ENCODE peak calls at places on chromosomes 16 and 17, in four cellular contexts. A is H9, C is IMR-90, F is H1. I is an unnamed sample.

GRCh38 chr16:84568066-84568465 is 49.8 kb downstream of the COTL1 start:
- DNase-seq in A (no peak), C (no peak), F (no peak), I (no peak)

GRCh38 chr16:27721548-27722265 is 171.8 kb downstream of the KATNIP start:
- DNase-seq in A (no peak), C (peak), F (no peak), I (no peak)

GRCh38 chr16:19785512-19786130 is 67.5 kb downstream of the IQCK start:
- DNase-seq in A (no peak), C (no peak), F (no peak), I (no peak)

GRCh38 chr17:70158581-70158980 is 10.8 kb upstream of the KCNJ2 start:
- DNase-seq in A (no peak), C (no peak), F (no peak), I (no peak)

GRCh38 chr16:50021509-50021908 is 3.5 kb upstream of the CNEP1R1 start:
- DNase-seq in A (peak), C (no peak), F (no peak), I (peak)

GRCh38 chr17:77375917-77376651 is 235.3 kb downstream of the SEC14L1 start:
- DNase-seq in A (peak), C (peak), F (no peak), I (peak)

GRCh38 chr16:4894276-4895150 is 42.4 kb downstream of the PPL start:
- DNase-seq in A (peak), C (no peak), F (no peak), I (peak)

GRCh38 chr17:64625541-64625940 is 36.6 kb downstream of the SMURF2 start:
- DNase-seq in A (no peak), C (no peak), F (no peak), I (no peak)

GRCh38 chr17:42183741-42184711 is 1.2 kb downstream of the HCRT start:
- DNase-seq in A (peak), C (peak), F (no peak), I (peak)

GRCh38 chr16:84013787-84014569 is 28.6 kb downstream of the SLC38A8 start:
- DNase-seq in A (peak), C (peak), F (peak), I (peak)

GRCh38 chr17:930258-930657 is 49.3 kb downstream of the NXN start:
- DNase-seq in A (no peak), C (no peak), F (no peak), I (no peak)

GRCh38 chr17:61750656-61751055 is 112.7 kb downstream of the BRIP1 start:
- DNase-seq in A (no peak), C (no peak), F (no peak), I (no peak)

GRCh38 chr17:37446027-37446426 is 39.3 kb downstream of the TADA2A start:
- DNase-seq in A (no peak), C (no peak), F (no peak), I (peak)

GRCh38 chr17:20955437-20956323 is 87.1 kb downstream of the USP22 start:
- DNase-seq in A (no peak), C (peak), F (no peak), I (no peak)

GRCh38 chr17:77449908-77450741 is 309.4 kb downstream of the SEC14L1 start:
- DNase-seq in A (peak), C (peak), F (no peak), I (peak)

GRCh38 chr17:47220531-47220999 is 11.4 kb downstream of the MYL4 start:
- DNase-seq in A (no peak), C (no peak), F (no peak), I (no peak)

GRCh38 chr16:27386674-27387073 is 15.3 kb upstream of the IL21R start:
- DNase-seq in A (no peak), C (no peak), F (no peak), I (no peak)

GRCh38 chr16:85383836-85384825 is 229.0 kb upstream of the GSE1 start:
- DNase-seq in A (no peak), C (no peak), F (no peak), I (no peak)

GRCh38 chr16:71945616-71946015 is 50.3 kb downstream of the IST1 start:
- DNase-seq in A (no peak), C (no peak), F (no peak), I (no peak)

GRCh38 chr17:66967867-66968543 is 3.5 kb downstream of the CACNG4 start:
- DNase-seq in A (no peak), C (no peak), F (no peak), I (no peak)

GRCh38 chr16:65410801-65411200 is 288.9 kb upstream of the CDH11 start:
- DNase-seq in A (no peak), C (peak), F (no peak), I (no peak)

GRCh38 chr17:396788-397187 is 44.2 kb upstream of the RPH3AL start:
- DNase-seq in A (no peak), C (no peak), F (no peak), I (no peak)

GRCh38 chr17:76635659-76636360 is 7.7 kb downstream of the ST6GALNAC1 start:
- DNase-seq in A (no peak), C (peak), F (no peak), I (no peak)

GRCh38 chr17:81160306-81160705 is 5.0 kb upstream of the PVALEF start:
- DNase-seq in A (no peak), C (no peak), F (no peak), I (no peak)

GRCh38 chr17:55735784-55736405 is 13.2 kb upstream of the TMEM100 start:
- DNase-seq in A (no peak), C (peak), F (no peak), I (peak)

GRCh38 chr17:40607641-40608040 is 40.0 kb downstream of the SMARCE1 start:
- DNase-seq in A (no peak), C (no peak), F (no peak), I (no peak)

GRCh38 chr16:4266372-4266771 is 6.5 kb downstream of the TFAP4 start:
- DNase-seq in A (peak), C (no peak), F (no peak), I (peak)

GRCh38 chr17:28405632-28406477 is at the start of gene SLC46A1:
- DNase-seq in A (peak), C (no peak), F (no peak), I (peak)

GRCh38 chr17:15380447-15380846 is 39.0 kb upstream of the TEKT3 start:
- DNase-seq in A (no peak), C (no peak), F (no peak), I (no peak)

GRCh38 chr16:22370038-22370541 is 4.3 kb downstream of the CDR2 start:
- DNase-seq in A (no peak), C (peak), F (no peak), I (no peak)

GRCh38 chr16:51756447-51757123 is 605.5 kb upstream of the SALL1 start:
- DNase-seq in A (no peak), C (no peak), F (no peak), I (no peak)

GRCh38 chr16:72493681-72494415 is 321.9 kb upstream of the PMFBP1 start:
- DNase-seq in A (no peak), C (peak), F (no peak), I (no peak)

GRCh38 chr16:4915226-4915761 is 21.7 kb downstream of the PPL start:
- DNase-seq in A (no peak), C (peak), F (no peak), I (no peak)

GRCh38 chr17:3988297-3989120 is 24.3 kb upstream of the ATP2A3 start:
- DNase-seq in A (peak), C (peak), F (no peak), I (no peak)

GRCh38 chr16:81035975-81036750 is 521 bp downstream of the ATMIN start:
- DNase-seq in A (peak), C (peak), F (no peak), I (peak)

GRCh38 chr17:6556121-6557039 is at the start of gene PITPNM3:
- DNase-seq in A (no peak), C (no peak), F (no peak), I (no peak)

GRCh38 chr17:11986939-11987329 is 10.3 kb downstream of the ZNF18 start:
- DNase-seq in A (no peak), C (peak), F (no peak), I (peak)

GRCh38 chr16:17423195-17423594 is 47.6 kb downstream of the XYLT1 start:
- DNase-seq in A (peak), C (no peak), F (peak), I (peak)

GRCh38 chr16:17424771-17425170 is 46.0 kb downstream of the XYLT1 start:
- DNase-seq in A (no peak), C (no peak), F (no peak), I (no peak)

GRCh38 chr16:17417740-17418139 is 53.0 kb downstream of the XYLT1 start:
- DNase-seq in A (no peak), C (no peak), F (no peak), I (no peak)

GRCh38 chr16:17419266-17419665 is 51.5 kb downstream of the XYLT1 start:
- DNase-seq in A (no peak), C (no peak), F (no peak), I (no peak)

GRCh38 chr16:17420821-17421220 is 49.9 kb downstream of the XYLT1 start:
- DNase-seq in A (no peak), C (peak), F (no peak), I (no peak)
- H4K5ac ChIP-seq in A (no peak), C (no peak), F (no peak), I (no peak)

GRCh38 chr16:57866529-57866918 is 64.2 kb upstream of the KIFC3 start:
- DNase-seq in A (no peak), C (no peak), F (no peak), I (no peak)
- H4K5ac ChIP-seq in A (no peak), C (no peak), F (no peak), I (no peak)

GRCh38 chr16:14634389-14634725 is 1.6 kb downstream of the BFAR start:
- DNase-seq in A (no peak), C (no peak), F (no peak), I (no peak)
- H4K5ac ChIP-seq in A (no peak), C (no peak), F (no peak), I (no peak)

DNA sequence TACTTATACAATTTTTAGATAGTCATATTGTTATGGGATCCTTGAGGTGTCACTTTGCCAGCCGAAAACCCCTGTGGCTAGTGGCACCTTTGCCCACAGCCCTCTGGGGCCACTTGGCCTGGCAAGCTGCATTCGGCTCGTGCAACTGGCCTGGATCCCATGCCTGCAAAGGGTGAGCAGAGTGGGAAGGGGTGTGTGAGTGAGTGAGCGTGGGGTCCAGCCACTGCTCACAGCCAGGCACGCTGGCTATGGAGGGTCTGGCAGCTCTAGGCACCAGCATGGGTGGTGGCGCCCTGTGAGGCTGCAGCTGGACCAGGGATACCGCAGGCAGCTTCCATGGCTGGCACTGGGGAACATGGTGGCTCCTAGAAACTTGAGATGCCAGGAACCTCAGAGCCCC is 49.0 kb downstream of the ESRP2 start:
- DNase-seq in A (no peak), C (no peak), F (no peak), I (no peak)
- H4K5ac ChIP-seq in A (no peak), C (no peak), F (no peak), I (no peak)

GRCh38 chr17:19317359-19318095 is 45.0 kb downstream of the B9D1 start:
- DNase-seq in A (peak), C (peak), F (peak), I (peak)
- H4K5ac ChIP-seq in A (no peak), C (no peak), F (no peak), I (no peak)

GRCh38 chr17:32693135-32693897 is 183.6 kb downstream of the MYO1D start:
- DNase-seq in A (no peak), C (no peak), F (no peak), I (no peak)

GRCh38 chr17:32697728-32698625 is 178.9 kb downstream of the MYO1D start:
- DNase-seq in A (no peak), C (no peak), F (no peak), I (no peak)

GRCh38 chr17:32695864-32696263 is 181.1 kb downstream of the MYO1D start:
- DNase-seq in A (no peak), C (no peak), F (no peak), I (no peak)

GRCh38 chr17:32699247-32699646 is 177.7 kb downstream of the MYO1D start:
- DNase-seq in A (no peak), C (no peak), F (no peak), I (no peak)

DNA sequence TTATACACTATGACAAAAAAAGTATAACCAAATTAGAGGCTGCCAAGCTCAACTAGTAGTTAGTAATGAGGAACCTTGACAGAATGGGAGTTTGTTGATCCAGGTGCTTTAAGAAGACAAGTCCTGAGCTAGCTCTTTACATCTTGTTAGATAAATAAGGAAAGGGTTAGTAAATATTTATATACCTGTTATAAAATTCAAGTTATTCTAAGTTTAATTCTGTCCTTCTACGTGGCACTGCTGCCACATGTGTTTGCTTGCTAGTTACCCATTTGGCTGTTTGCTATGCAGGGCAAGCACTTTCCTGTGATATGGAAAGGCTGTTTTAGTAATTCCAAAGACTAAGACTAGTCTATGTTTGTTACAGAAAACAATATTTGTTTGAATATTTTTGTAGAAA is 180.5 kb downstream of the MYO1D start:
- DNase-seq in A (no peak), C (no peak), F (no peak), I (no peak)
- H4K5ac ChIP-seq in A (no peak), C (no peak), F (no peak), I (no peak)

GRCh38 chr17:38703742-38704644 is 1.1 kb upstream of the MLLT6 start:
- DNase-seq in A (peak), C (no peak), F (peak), I (peak)
- H4K5ac ChIP-seq in A (no peak), C (peak), F (no peak), I (no peak)

GRCh38 chr17:13933597-13934276 is 135.6 kb upstream of the COX10 start:
- DNase-seq in A (no peak), C (no peak), F (no peak), I (no peak)

GRCh38 chr17:13931111-13931526 is 138.2 kb upstream of the COX10 start:
- DNase-seq in A (no peak), C (peak), F (no peak), I (peak)

DNA sequence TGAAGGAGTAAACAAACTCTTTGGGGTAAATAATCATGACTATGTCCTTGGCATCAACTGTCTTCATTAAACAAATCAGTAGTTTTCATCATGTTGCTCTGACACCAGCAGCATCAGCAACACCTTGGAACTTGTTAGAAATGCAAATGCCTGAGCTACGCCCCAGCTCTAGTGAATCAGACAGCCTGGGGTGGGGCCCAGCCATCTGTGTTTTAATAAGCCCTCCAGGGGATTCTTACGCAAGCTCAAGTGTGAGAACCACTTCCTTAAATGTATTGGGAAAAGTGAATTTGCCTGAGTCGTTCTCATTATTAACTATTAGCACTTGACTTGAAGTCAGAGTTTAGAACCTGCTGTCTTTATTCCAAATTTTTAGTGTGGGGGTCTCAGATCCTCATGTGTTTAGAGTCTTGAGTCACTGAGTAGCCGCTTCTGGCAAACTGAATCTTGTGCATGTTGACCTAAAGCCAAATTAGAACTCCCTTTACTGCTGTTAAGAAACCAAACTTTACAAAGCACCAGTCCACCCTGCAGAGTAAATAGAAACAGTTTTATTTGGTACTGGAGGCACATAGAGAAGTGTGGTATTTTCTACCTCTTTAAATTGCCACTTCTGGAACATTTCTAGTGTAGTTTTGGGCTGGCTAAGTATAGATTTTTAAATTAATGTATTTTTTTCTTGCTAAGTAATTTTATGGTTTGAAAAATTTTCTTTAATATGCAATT is 137.4 kb upstream of the COX10 start:
- DNase-seq in A (no peak), C (peak), F (no peak), I (peak)
- H4K5ac ChIP-seq in A (no peak), C (no peak), F (no peak), I (no peak)

I was measured in mesendoderm.